ENCODE peak calls at places on chromosome 10, in seven cellular contexts. Y is right cardiac atrium; C is HepG2; O is naive thymus-derived CD4-positive, alpha-beta T cell; U is lower lobe of right lung; N is HCT116; B is aorta. L is an unnamed sample. For H3K4me1, the result is how much of the 10 kb centered on the place peaks cover.

GRCh38 chr10:100710151-100710871 is 35.1 kb upstream of the PAX2 start:
- ATAC-seq in Y (no peak), C (peak), O (no peak), U (peak), N (peak), B (no peak), L (no peak)

GRCh38 chr10:122407375-122408125 is 33.0 kb downstream of the PLEKHA1 start:
- ATAC-seq in Y (no peak), C (no peak), O (peak), U (no peak), N (no peak), B (no peak), L (no peak)

GRCh38 chr10:131824371-131825149 is 76.2 kb upstream of the PPP2R2D start:
- ATAC-seq in Y (peak), C (peak), O (peak), U (peak), N (no peak), B (peak), L (no peak)

GRCh38 chr10:30828680-30829079 is 199.1 kb upstream of the LYZL2 start:
- ATAC-seq in Y (peak), C (no peak), O (no peak), U (no peak), N (no peak), B (no peak), L (no peak)

GRCh38 chr10:24889636-24890035 is 62.8 kb downstream of the PRTFDC1 start:
- ATAC-seq in Y (no peak), C (no peak), O (no peak), U (no peak), N (peak), B (no peak), L (no peak)

GRCh38 chr10:132064082-132064755 is 1.5 kb upstream of the JAKMIP3 start:
- ATAC-seq in Y (peak), C (no peak), O (no peak), U (no peak), N (no peak), B (no peak), L (no peak)

GRCh38 chr10:103147645-103148044 is 45.4 kb downstream of the NT5C2 start:
- ATAC-seq in Y (no peak), C (no peak), O (no peak), U (no peak), N (no peak), B (no peak), L (no peak)

GRCh38 chr10:22931948-22932347 is 4.1 kb downstream of the ARMC3 start:
- ATAC-seq in Y (no peak), C (no peak), O (no peak), U (no peak), N (no peak), B (no peak), L (no peak)

GRCh38 chr10:18542832-18543231 is 108.6 kb downstream of the NSUN6 start:
- ATAC-seq in Y (no peak), C (peak), O (no peak), U (no peak), N (no peak), B (no peak), L (no peak)

GRCh38 chr10:14800397-14800796 is 25.7 kb upstream of the FAM107B start:
- ATAC-seq in Y (no peak), C (no peak), O (no peak), U (no peak), N (no peak), B (no peak), L (no peak)

GRCh38 chr10:89615105-89615504 is 29.9 kb downstream of the PANK1 start:
- ATAC-seq in Y (no peak), C (no peak), O (peak), U (no peak), N (no peak), B (no peak), L (no peak)

GRCh38 chr10:132273304-132273944 is 34.3 kb downstream of the STK32C start:
- ATAC-seq in Y (no peak), C (no peak), O (no peak), U (no peak), N (no peak), B (no peak), L (no peak)

GRCh38 chr10:50574305-50574704 is 49.5 kb downstream of the SGMS1 start:
- ATAC-seq in Y (no peak), C (no peak), O (no peak), U (no peak), N (peak), B (no peak), L (no peak)

GRCh38 chr10:50453940-50454339 is 169.8 kb downstream of the SGMS1 start:
- ATAC-seq in Y (no peak), C (no peak), O (no peak), U (no peak), N (no peak), B (no peak), L (no peak)

GRCh38 chr10:283916-284356 is 148.7 kb downstream of the ZMYND11 start:
- ATAC-seq in Y (no peak), C (no peak), O (no peak), U (peak), N (no peak), B (no peak), L (no peak)

GRCh38 chr10:6068422-6068821 is 6.3 kb upstream of the IL2RA start:
- ATAC-seq in Y (no peak), C (no peak), O (peak), U (peak), N (no peak), B (no peak), L (no peak)

GRCh38 chr10:71494980-71495381 is 98.3 kb downstream of the CDH23 start:
- ATAC-seq in Y (no peak), C (no peak), O (peak), U (no peak), N (no peak), B (no peak), L (no peak)

GRCh38 chr10:60894816-60895215 is 49.2 kb downstream of the RHOBTB1 start:
- ATAC-seq in Y (no peak), C (peak), O (no peak), U (no peak), N (no peak), B (no peak), L (no peak)

GRCh38 chr10:117418121-117418520 is 42.9 kb upstream of the PDZD8 start:
- ATAC-seq in Y (no peak), C (no peak), O (no peak), U (no peak), N (no peak), B (no peak), L (no peak)

GRCh38 chr10:14416308-14416700 is 85.6 kb upstream of the FRMD4A start:
- ATAC-seq in Y (no peak), C (no peak), O (no peak), U (no peak), N (no peak), B (no peak), L (no peak)

GRCh38 chr10:85557706-85558105 is 808.9 kb downstream of the GRID1 start:
- ATAC-seq in Y (no peak), C (no peak), O (no peak), U (no peak), N (no peak), B (no peak), L (no peak)

GRCh38 chr10:83869898-83870297 is 269.4 kb upstream of the GHITM start:
- ATAC-seq in Y (no peak), C (no peak), O (no peak), U (no peak), N (no peak), B (no peak), L (no peak)

GRCh38 chr10:51918921-51919325 is 219.5 kb upstream of the CSTF2T start:
- ATAC-seq in Y (no peak), C (no peak), O (no peak), U (no peak), N (no peak), B (no peak), L (no peak)

GRCh38 chr10:88343761-88344484 is 239.2 kb downstream of the RNLS start:
- ATAC-seq in Y (peak), C (no peak), O (no peak), U (no peak), N (no peak), B (peak), L (peak)

GRCh38 chr10:104056619-104057273 is 28.9 kb downstream of the COL17A1 start:
- ATAC-seq in Y (no peak), C (no peak), O (no peak), U (no peak), N (peak), B (no peak), L (no peak)

GRCh38 chr10:79407811-79408795 is 37.3 kb downstream of the ZCCHC24 start:
- ATAC-seq in Y (peak), C (no peak), O (no peak), U (no peak), N (no peak), B (peak), L (peak)

GRCh38 chr10:108086502-108086901 is 922.0 kb upstream of the SORCS1 start:
- ATAC-seq in Y (no peak), C (no peak), O (no peak), U (no peak), N (no peak), B (no peak), L (no peak)

GRCh38 chr10:103747193-103747865 is 108.0 kb downstream of the SH3PXD2A start:
- ATAC-seq in Y (peak), C (no peak), O (no peak), U (peak), N (peak), B (no peak), L (no peak)

GRCh38 chr10:117601716-117602115 is 59.2 kb downstream of the EMX2 start:
- ATAC-seq in Y (no peak), C (no peak), O (no peak), U (no peak), N (no peak), B (no peak), L (no peak)

GRCh38 chr10:58367049-58367448 is 18.2 kb upstream of the TFAM start:
- ATAC-seq in Y (no peak), C (no peak), O (no peak), U (no peak), N (no peak), B (no peak), L (no peak)

GRCh38 chr10:58373446-58373834 is 11.8 kb upstream of the TFAM start:
- ATAC-seq in Y (no peak), C (no peak), O (no peak), U (no peak), N (peak), B (no peak), L (no peak)

GRCh38 chr10:58371473-58371872 is 13.7 kb upstream of the TFAM start:
- ATAC-seq in Y (no peak), C (no peak), O (no peak), U (no peak), N (no peak), B (no peak), L (no peak)

GRCh38 chr10:58372630-58373445 is 12.4 kb upstream of the TFAM start:
- ATAC-seq in Y (no peak), C (no peak), O (no peak), U (no peak), N (no peak), B (no peak), L (no peak)
- H3K4me1 ChIP-seq in Y (under half), C (under half), O (under half), U (under half), N (under half), B (under half), L (under half)

GRCh38 chr10:125007436-125007835 is 65.5 kb downstream of the ZRANB1 start:
- ATAC-seq in Y (no peak), C (no peak), O (no peak), U (no peak), N (no peak), B (no peak), L (no peak)
- H3K4me1 ChIP-seq in Y (under half), C (under half), O (under half), U (under half), N (under half), B (under half), L (under half)

GRCh38 chr10:73648252-73648651 is 7.0 kb upstream of the MYOZ1 start:
- ATAC-seq in Y (peak), C (no peak), O (no peak), U (peak), N (no peak), B (peak), L (no peak)

GRCh38 chr10:73647875-73648228 is 6.6 kb upstream of the MYOZ1 start:
- ATAC-seq in Y (no peak), C (no peak), O (no peak), U (no peak), N (no peak), B (peak), L (no peak)

GRCh38 chr10:73646598-73647041 is 5.3 kb upstream of the MYOZ1 start:
- ATAC-seq in Y (peak), C (no peak), O (no peak), U (no peak), N (no peak), B (no peak), L (no peak)

GRCh38 chr10:73648975-73649829 is 6.6 kb downstream of the SYNPO2L start:
- ATAC-seq in Y (peak), C (peak), O (no peak), U (no peak), N (peak), B (no peak), L (no peak)

GRCh38 chr10:73647211-73647874 is 6.1 kb upstream of the MYOZ1 start:
- ATAC-seq in Y (peak), C (no peak), O (peak), U (peak), N (no peak), B (peak), L (peak)
- H3K4me1 ChIP-seq in Y (under half), C (under half), O (under half), U (under half), N (under half), B (under half), L (under half)

GRCh38 chr10:63261496-63261895 is 128.4 kb downstream of the NRBF2 start:
- ATAC-seq in Y (no peak), C (no peak), O (no peak), U (no peak), N (no peak), B (no peak), L (no peak)

GRCh38 chr10:63262674-63263073 is 129.5 kb downstream of the NRBF2 start:
- ATAC-seq in Y (no peak), C (no peak), O (no peak), U (no peak), N (no peak), B (no peak), L (no peak)

GRCh38 chr10:63260860-63261251 is 127.7 kb downstream of the NRBF2 start:
- ATAC-seq in Y (no peak), C (no peak), O (no peak), U (no peak), N (no peak), B (no peak), L (no peak)

GRCh38 chr10:63258920-63259678 is 126.0 kb downstream of the NRBF2 start:
- ATAC-seq in Y (no peak), C (no peak), O (no peak), U (no peak), N (no peak), B (no peak), L (no peak)

DNA sequence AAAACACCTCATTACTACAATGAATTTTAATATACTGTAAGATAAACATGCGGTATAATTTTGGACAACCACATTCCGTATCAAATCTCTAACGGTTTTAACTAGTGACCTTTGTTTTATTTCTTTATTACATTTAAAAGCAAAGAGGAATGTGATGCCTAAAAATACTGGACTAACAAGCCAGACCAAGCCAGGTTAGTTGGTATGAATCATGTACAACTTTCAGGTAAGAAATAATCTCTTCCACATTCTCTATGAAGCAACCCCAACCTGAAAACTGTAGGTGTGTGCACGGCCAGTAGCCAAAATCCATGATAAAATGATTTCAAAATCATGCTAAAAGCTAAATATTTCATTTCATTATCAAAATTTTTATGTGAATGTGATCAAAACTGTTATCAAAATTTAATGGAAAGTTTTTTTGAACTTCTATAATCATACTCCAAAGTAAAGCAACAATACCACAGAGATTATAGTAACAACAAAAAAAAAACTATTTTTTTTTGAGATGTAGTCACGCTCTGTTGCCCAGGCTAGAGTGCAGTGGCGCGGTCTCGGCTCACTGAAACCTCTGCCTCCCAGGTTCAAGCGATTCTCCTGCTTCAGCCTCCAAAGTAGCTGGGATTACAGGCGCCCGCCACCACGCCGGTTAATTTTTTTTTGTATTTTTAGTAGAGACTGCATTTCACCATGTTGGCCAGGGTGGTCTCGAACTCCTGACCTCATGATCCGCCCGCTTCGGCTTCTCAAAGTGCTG is 127.2 kb downstream of the NRBF2 start:
- ATAC-seq in Y (no peak), C (no peak), O (no peak), U (no peak), N (no peak), B (no peak), L (no peak)
- H3K4me1 ChIP-seq in Y (under half), C (half or more), O (half or more), U (half or more), N (under half), B (under half), L (half or more)

L was measured in gastroesophageal sphincter.